ENCODE peak calls at places on chromosome 4, in six cellular contexts. O is brain microvascular endothelial cell, V is colonic mucosa, N is body of pancreas, X is right atrium auricular region, W is fibroblast of mammary gland. L is an unnamed sample.
A peak's percentile ranks its signal among the peaks of the same experiment; 100 is the strongest.

GRCh38 chr4:108813261-108813660 is 50.4 kb upstream of the ETNPPL start:
- DNase-seq in O (no peak), V (no peak), N (no peak), X (no peak), W (no peak), L (no peak)

GRCh38 chr4:133969202-133969873 is 232.3 kb downstream of the PABPC4L start:
- DNase-seq in O (peak; percentile 62), V (no peak), N (peak; percentile 14), X (peak; percentile 67), W (peak; percentile 33), L (no peak)

GRCh38 chr4:73603854-73604584 is 16.2 kb downstream of the RASSF6 start:
- DNase-seq in O (no peak), V (no peak), N (no peak), X (no peak), W (peak; percentile 76), L (no peak)

GRCh38 chr4:150164055-150164454 is 85.8 kb downstream of the DCLK2 start:
- DNase-seq in O (no peak), V (no peak), N (no peak), X (no peak), W (peak; percentile 58), L (no peak)

GRCh38 chr4:132001542-132001941 is 1147.6 kb upstream of the PCDH10 start:
- DNase-seq in O (peak; percentile 18), V (no peak), N (no peak), X (no peak), W (peak; percentile 54), L (no peak)

GRCh38 chr4:26300314-26301307 is 20.2 kb upstream of the RBPJ start:
- DNase-seq in O (no peak), V (no peak), N (no peak), X (no peak), W (peak; percentile 73), L (no peak)

GRCh38 chr4:163165217-163166017 is 1.3 kb downstream of the NAF1 start:
- DNase-seq in O (no peak), V (no peak), N (no peak), X (no peak), W (peak; percentile 19), L (no peak)

GRCh38 chr4:101067383-101067782 is 279.9 kb downstream of the PPP3CA start:
- DNase-seq in O (no peak), V (no peak), N (no peak), X (no peak), W (peak; percentile 7), L (no peak)

GRCh38 chr4:107831140-107831539 is 6.4 kb downstream of the SGMS2 start:
- DNase-seq in O (no peak), V (no peak), N (no peak), X (no peak), W (no peak), L (no peak)

GRCh38 chr4:6608758-6609414 is 31.6 kb upstream of the MRFAP1 start:
- DNase-seq in O (peak; percentile 6), V (no peak), N (no peak), X (no peak), W (no peak), L (no peak)

GRCh38 chr4:21976166-21976565 is 27.6 kb upstream of the KCNIP4 start:
- DNase-seq in O (no peak), V (no peak), N (no peak), X (no peak), W (no peak), L (no peak)

GRCh38 chr4:54032558-54033135 is 31.8 kb downstream of the CHIC2 start:
- DNase-seq in O (no peak), V (no peak), N (no peak), X (no peak), W (no peak), L (no peak)

GRCh38 chr4:173432430-173432829 is 33.5 kb upstream of the SCRG1 start:
- DNase-seq in O (no peak), V (no peak), N (no peak), X (no peak), W (no peak), L (no peak)

GRCh38 chr4:101010987-101011386 is 336.3 kb downstream of the PPP3CA start:
- DNase-seq in O (no peak), V (no peak), N (no peak), X (no peak), W (no peak), L (no peak)

GRCh38 chr4:151415978-151416377 is 7.0 kb downstream of the FHIP1A start:
- DNase-seq in O (peak; percentile 32), V (no peak), N (no peak), X (no peak), W (peak; percentile 75), L (peak; percentile 46)

GRCh38 chr4:139988863-139989765 is 164.9 kb downstream of the MAML3 start:
- DNase-seq in O (peak; percentile 98), V (no peak), N (peak; percentile 26), X (peak; percentile 74), W (peak; percentile 96), L (peak; percentile 69)

GRCh38 chr4:174265917-174266316 is 17.6 kb downstream of the FBXO8 start:
- DNase-seq in O (no peak), V (no peak), N (no peak), X (no peak), W (no peak), L (no peak)

GRCh38 chr4:154329268-154329858 is 162.2 kb downstream of the DCHS2 start:
- DNase-seq in O (no peak), V (no peak), N (no peak), X (no peak), W (peak; percentile 57), L (no peak)

GRCh38 chr4:535924-536281 is 36.9 kb downstream of the PIGG start:
- DNase-seq in O (no peak), V (no peak), N (no peak), X (no peak), W (no peak), L (no peak)

GRCh38 chr4:125735107-125735506 is 420.4 kb downstream of the FAT4 start:
- DNase-seq in O (peak; percentile 97), V (no peak), N (peak; percentile 33), X (peak; percentile 68), W (peak; percentile 79), L (peak; percentile 69)

GRCh38 chr4:61274286-61274685 is 74.2 kb downstream of the ADGRL3 start:
- DNase-seq in O (no peak), V (no peak), N (no peak), X (no peak), W (no peak), L (no peak)

GRCh38 chr4:28709821-28710330 is 1849.2 kb downstream of the STIM2 start:
- DNase-seq in O (peak; percentile 7), V (no peak), N (no peak), X (no peak), W (peak; percentile 75), L (no peak)

GRCh38 chr4:104128031-104128849 is 366.5 kb downstream of the CXXC4 start:
- DNase-seq in O (no peak), V (no peak), N (no peak), X (no peak), W (no peak), L (no peak)

GRCh38 chr4:177380730-177381287 is 61.4 kb downstream of the AGA start:
- DNase-seq in O (no peak), V (no peak), N (no peak), X (no peak), W (peak; percentile 10), L (no peak)
- TF ChIP-seq CTCF in O (peak; percentile 14), V (no peak), N (no peak), X (no peak), W (peak; percentile 19), L (peak; percentile 20)

GRCh38 chr4:41599192-41599786 is 61.3 kb downstream of the LIMCH1 start:
- DNase-seq in O (no peak), V (no peak), N (no peak), X (no peak), W (no peak), L (no peak)
- H3K4me3 ChIP-seq in O (no peak overlapping the region), V (no peak overlapping the region), N (no peak overlapping the region), X (no peak overlapping the region), W (no peak overlapping the region), L (no peak overlapping the region)

GRCh38 chr4:185128272-185129119 is 14.6 kb upstream of the SLC25A4 start:
- DNase-seq in O (no peak), V (no peak), N (peak; percentile 30), X (no peak), W (no peak), L (no peak)
- TF ChIP-seq CTCF in O (no peak), V (no peak), N (peak; percentile 32), X (peak; percentile 45), W (no peak), L (no peak)

DNA sequence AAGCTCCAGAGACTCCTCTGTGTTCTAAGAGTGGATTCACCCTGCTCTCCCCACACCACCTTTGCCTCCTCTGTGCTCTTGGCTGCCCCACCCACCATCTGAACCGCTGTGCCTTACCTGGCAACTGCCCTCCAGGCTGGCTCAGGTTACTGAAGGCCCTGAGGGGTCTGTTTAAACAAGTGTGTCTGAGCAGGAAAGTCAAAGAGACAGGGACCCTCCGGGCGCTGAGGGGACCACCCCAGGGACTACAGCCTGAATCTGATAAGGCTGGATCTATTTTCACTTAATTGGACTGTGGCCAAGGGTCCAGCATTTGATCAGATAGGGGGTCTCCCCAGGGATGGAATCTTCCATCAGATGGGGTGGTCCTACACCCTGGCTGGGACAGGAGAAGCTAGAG is 10.4 kb upstream of the MSX1 start:
- DNase-seq in O (no peak), V (no peak), N (no peak), X (no peak), W (no peak), L (no peak)
- H3K4me3 ChIP-seq in O (no peak overlapping the region), V (no peak overlapping the region), N (no peak overlapping the region), X (no peak overlapping the region), W (no peak overlapping the region), L (no peak overlapping the region)